ENCODE peak calls at places on chromosomes 12 and 14, in nine cellular contexts. K is neural crest cell; O is psoas muscle; T is NB4; I is neuronal stem cell; M is stimulated activated CD4-positive, alpha-beta T cell treated with anti-CD3 and anti-CD28 coated beads, Interleukin-4, amount 100 ng/mL, for 24 hours; Z is activated T-cell treated with anti-CD3 and anti-CD28 coated beads for 4 hours; V is activated CD4-positive, alpha-beta T cell treated with anti-CD3 and anti-CD28 coated beads for 24 hours; J is tibial nerve. C is an unnamed sample.

GRCh38 chr12:12126551-12126950 is 55.8 kb downstream of the BCL2L14 start:
- DNase-seq in K (no peak), O (no peak), T (no peak), I (no peak), M (no peak), Z (no peak), V (no peak), J (no peak), C (no peak)

GRCh38 chr14:58078471-58078870 is 73.5 kb downstream of the ARMH4 start:
- DNase-seq in K (no peak), O (no peak), T (no peak), I (no peak), M (no peak), Z (no peak), V (no peak), J (no peak), C (no peak)

GRCh38 chr14:104875811-104876210 is 10.7 kb downstream of the CEP170B start:
- DNase-seq in K (no peak), O (peak; percentile 41), T (no peak), I (no peak), M (no peak), Z (no peak), V (no peak), J (no peak), C (no peak)

GRCh38 chr14:70655110-70655826 is 13.6 kb downstream of the TTC9 start:
- DNase-seq in K (no peak), O (no peak), T (peak; percentile 77), I (no peak), M (peak; percentile 76), Z (peak; percentile 57), V (peak; percentile 40), J (no peak), C (no peak)

GRCh38 chr12:50725011-50725899 is 38.6 kb upstream of the ATF1 start:
- DNase-seq in K (no peak), O (no peak), T (no peak), I (no peak), M (no peak), Z (no peak), V (no peak), J (peak; percentile 19), C (no peak)

GRCh38 chr12:130788515-130788914 is 50.5 kb downstream of the STX2 start:
- DNase-seq in K (no peak), O (no peak), T (no peak), I (no peak), M (no peak), Z (no peak), V (no peak), J (no peak), C (no peak)

GRCh38 chr12:124653169-124653931 is 85.9 kb upstream of the NCOR2 start:
- DNase-seq in K (no peak), O (peak; percentile 70), T (peak; percentile 53), I (no peak), M (no peak), Z (no peak), V (no peak), J (no peak), C (no peak)

GRCh38 chr14:98512501-98513251 is 759.3 kb downstream of the BCL11B start:
- DNase-seq in K (no peak), O (no peak), T (no peak), I (no peak), M (peak; percentile 6), Z (no peak), V (no peak), J (no peak), C (no peak)

GRCh38 chr14:58805605-58806358 is 168.0 kb downstream of the DACT1 start:
- DNase-seq in K (no peak), O (no peak), T (no peak), I (no peak), M (no peak), Z (no peak), V (no peak), J (no peak), C (peak; percentile 99)

GRCh38 chr12:31008241-31008711 is 65.4 kb upstream of the DDX11 start:
- DNase-seq in K (no peak), O (no peak), T (no peak), I (no peak), M (no peak), Z (no peak), V (no peak), J (no peak), C (no peak)

GRCh38 chr14:68759017-68759569 is 33.8 kb downstream of the ZFP36L1 start:
- DNase-seq in K (no peak), O (no peak), T (peak; percentile 26), I (no peak), M (no peak), Z (no peak), V (no peak), J (no peak), C (no peak)

GRCh38 chr12:10982244-10982643 is 4.5 kb downstream of the TAS2R50 start:
- DNase-seq in K (no peak), O (no peak), T (no peak), I (no peak), M (peak; percentile 32), Z (no peak), V (no peak), J (no peak), C (no peak)

C was measured in NCI-H748 treated with DMSO at 0.1 percent for 48 hours.